ENCODE peak calls at places on chromosomes 13 and 19, in seven cellular contexts. V is uterus, F is testis, Z is suprapubic skin, N is tibial nerve, B is heart left ventricle, S is GM12891. U is an unnamed sample.

GRCh38 chr13:53137777-53138176 is 109.2 kb downstream of the OLFM4 start:
- DNase-seq in V (peak; percentile 65), F (no peak), Z (no peak), N (peak; percentile 28), B (no peak), S (no peak), U (no peak)

GRCh38 chr19:9586764-9587163 is 2.5 kb upstream of the ZNF121 start:
- DNase-seq in V (peak; percentile 55), F (peak; percentile 84), Z (peak; percentile 62), N (no peak), B (peak; percentile 48), S (no peak), U (no peak)

GRCh38 chr19:54084410-54084809 is 3.2 kb upstream of the TARM1 start:
- DNase-seq in V (no peak), F (no peak), Z (no peak), N (no peak), B (no peak), S (no peak), U (no peak)

GRCh38 chr13:41409611-41410010 is 47.7 kb upstream of the RGCC start:
- DNase-seq in V (no peak), F (no peak), Z (no peak), N (no peak), B (no peak), S (no peak), U (no peak)

GRCh38 chr13:48159436-48160225 is 64.7 kb upstream of the MED4 start:
- DNase-seq in V (no peak), F (no peak), Z (no peak), N (no peak), B (no peak), S (no peak), U (no peak)

GRCh38 chr19:30696514-30696913 is 324.3 kb downstream of the ZNF536 start:
- DNase-seq in V (no peak), F (no peak), Z (no peak), N (no peak), B (no peak), S (peak; percentile 33), U (peak; percentile 30)

GRCh38 chr19:41988947-41989346 is 5.1 kb downstream of the ATP1A3 start:
- DNase-seq in V (no peak), F (peak; percentile 41), Z (no peak), N (no peak), B (no peak), S (no peak), U (no peak)

GRCh38 chr13:113084094-113084942 is 21.3 kb upstream of the F7 start:
- DNase-seq in V (no peak), F (no peak), Z (no peak), N (no peak), B (no peak), S (no peak), U (no peak)

GRCh38 chr13:74158606-74159352 is 24.6 kb upstream of the KLF12 start:
- DNase-seq in V (no peak), F (no peak), Z (no peak), N (no peak), B (no peak), S (no peak), U (no peak)

GRCh38 chr13:106548064-106548696 is 12.7 kb upstream of the EFNB2 start:
- DNase-seq in V (no peak), F (no peak), Z (no peak), N (no peak), B (no peak), S (no peak), U (no peak)

GRCh38 chr19:35153701-35154534 is 617 bp upstream of the FXYD5 start:
- DNase-seq in V (no peak), F (no peak), Z (peak; percentile 82), N (no peak), B (peak; percentile 40), S (peak; percentile 80), U (no peak)

GRCh38 chr13:93248627-93249047 is 22.0 kb downstream of the GPC6 start:
- DNase-seq in V (no peak), F (no peak), Z (no peak), N (no peak), B (no peak), S (no peak), U (peak; percentile 42)

GRCh38 chr19:38466050-38466449 is 32.6 kb downstream of the RYR1 start:
- DNase-seq in V (no peak), F (no peak), Z (no peak), N (no peak), B (no peak), S (no peak), U (no peak)

GRCh38 chr13:73765651-73766384 is 368.4 kb downstream of the KLF12 start:
- DNase-seq in V (peak; percentile 74), F (peak; percentile 84), Z (peak; percentile 65), N (peak; percentile 51), B (peak; percentile 87), S (no peak), U (no peak)

GRCh38 chr13:97367427-97367826 is 66.5 kb upstream of the RAP2A start:
- DNase-seq in V (peak; percentile 50), F (no peak), Z (no peak), N (no peak), B (no peak), S (no peak), U (peak; percentile 64)

GRCh38 chr19:13981021-13981420 is 25.1 kb downstream of the RFX1 start:
- DNase-seq in V (no peak), F (no peak), Z (no peak), N (no peak), B (no peak), S (no peak), U (no peak)

GRCh38 chr13:91308299-91308698 is 39.2 kb upstream of the MIR17HG start:
- DNase-seq in V (no peak), F (no peak), Z (no peak), N (no peak), B (no peak), S (no peak), U (no peak)

GRCh38 chr13:112875627-112876026 is 93.4 kb upstream of the MCF2L start:
- DNase-seq in V (no peak), F (no peak), Z (peak; percentile 44), N (no peak), B (no peak), S (no peak), U (no peak)

GRCh38 chr13:52359534-52359933 is 46.4 kb downstream of the THSD1 start:
- DNase-seq in V (no peak), F (no peak), Z (no peak), N (no peak), B (no peak), S (no peak), U (no peak)

GRCh38 chr19:18832331-18833140 is 777 bp downstream of the UPF1 start:
- DNase-seq in V (no peak), F (peak; percentile 44), Z (no peak), N (no peak), B (peak; percentile 33), S (no peak), U (no peak)

DNA sequence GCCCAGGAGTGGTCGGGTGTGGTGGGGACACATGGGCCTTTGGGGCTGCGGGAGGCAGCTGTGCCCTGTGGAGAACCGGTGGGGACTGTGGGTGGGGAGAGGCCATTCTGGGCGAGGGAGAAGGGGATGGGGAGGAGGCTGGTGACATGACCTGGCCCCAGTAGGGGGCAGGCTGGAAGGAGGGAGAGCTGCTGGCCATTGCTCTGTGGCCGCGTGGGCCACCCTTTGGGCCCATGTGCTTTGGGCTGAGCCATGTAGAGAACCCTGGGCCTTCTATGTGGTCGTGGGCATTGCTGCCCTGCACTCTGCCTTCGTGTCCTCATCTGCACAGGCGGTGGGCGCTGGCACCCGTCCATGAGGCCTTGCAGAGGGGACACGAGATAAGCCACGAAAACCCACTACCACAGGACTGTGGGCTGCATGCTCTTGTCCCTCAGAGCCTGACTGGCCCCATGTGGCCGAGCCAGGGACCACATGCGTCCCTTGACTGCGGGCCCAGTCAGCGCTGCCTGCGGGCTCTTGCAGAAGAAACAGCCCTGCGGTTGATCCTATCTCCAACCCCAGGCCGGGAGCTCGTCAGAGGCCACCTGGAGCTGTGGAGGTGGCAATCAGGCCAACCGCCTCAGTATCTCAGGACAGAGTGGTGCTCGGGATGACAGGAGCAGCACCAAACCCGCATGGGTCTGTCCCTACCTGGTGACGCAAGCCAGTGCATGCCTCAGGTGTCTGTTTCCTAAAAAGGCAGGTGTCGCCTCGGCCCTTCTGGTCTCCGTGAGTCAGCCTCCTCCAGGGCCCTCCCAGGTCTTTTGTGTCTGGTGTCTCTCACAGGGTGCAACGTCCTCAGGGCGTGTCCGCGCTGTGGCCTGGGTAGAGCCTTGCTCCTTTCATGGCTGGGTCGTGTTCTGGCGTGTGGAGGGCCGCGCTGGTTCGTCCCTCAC is 14.3 kb downstream of the FZR1 start:
- DNase-seq in V (no peak), F (no peak), Z (peak; percentile 66), N (no peak), B (no peak), S (no peak), U (no peak)
- TF ChIP-seq POLR2A in V (no peak), F (no peak), Z (no peak), N (no peak), B (no peak), S (no peak), U (no peak)

DNA sequence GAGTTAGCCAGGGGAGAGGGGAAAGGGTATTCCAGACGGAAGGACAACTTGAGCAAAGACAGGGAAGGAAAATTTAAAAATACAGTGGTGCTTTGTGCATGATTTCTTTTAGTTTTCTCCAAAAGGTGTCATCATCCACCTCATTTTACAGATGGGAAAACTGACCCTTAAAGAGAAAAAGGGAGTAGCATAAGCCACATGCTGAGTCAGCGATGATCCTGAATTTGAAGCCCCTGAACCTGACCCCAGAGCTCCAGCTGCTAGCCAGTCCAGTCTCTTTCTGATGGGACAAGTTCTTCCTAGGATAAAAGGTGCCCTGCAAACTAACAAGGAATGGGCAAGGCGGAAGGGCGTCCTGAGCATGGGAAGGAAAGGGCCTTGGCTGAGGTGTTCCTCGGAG is 10.3 kb downstream of the CABP5 start:
- DNase-seq in V (no peak), F (no peak), Z (no peak), N (no peak), B (no peak), S (no peak), U (no peak)
- TF ChIP-seq POLR2A in V (no peak), F (no peak), Z (no peak), N (no peak), B (no peak), S (no peak), U (no peak)

GRCh38 chr19:40778045-40778864 is at the start of gene RAB4B:
- DNase-seq in V (peak; percentile 100), F (peak; percentile 100), Z (peak; percentile 100), N (peak; percentile 100), B (peak; percentile 100), S (peak; percentile 88), U (peak; percentile 97)

GRCh38 chr19:40776364-40776763 is 1.0 kb downstream of the MIA start:
- DNase-seq in V (no peak), F (no peak), Z (no peak), N (no peak), B (no peak), S (no peak), U (no peak)

GRCh38 chr19:40776966-40777794 is 867 bp upstream of the RAB4B start:
- DNase-seq in V (peak; percentile 95), F (peak; percentile 97), Z (peak; percentile 96), N (peak; percentile 88), B (peak; percentile 90), S (peak; percentile 59), U (peak; percentile 89)

GRCh38 chr19:40778865-40779284 is 828 bp downstream of the RAB4B start:
- DNase-seq in V (no peak), F (no peak), Z (no peak), N (no peak), B (no peak), S (no peak), U (peak; percentile 62)

GRCh38 chr19:40777795-40778044 is 327 bp upstream of the RAB4B start:
- DNase-seq in V (no peak), F (no peak), Z (no peak), N (no peak), B (no peak), S (no peak), U (no peak)
- TF ChIP-seq POLR2A in V (peak; percentile 84), F (peak; percentile 69), Z (no peak), N (no peak), B (no peak), S (peak; percentile 88), U (peak; percentile 27)

GRCh38 chr19:6233827-6234511 is 45.8 kb downstream of the MLLT1 start:
- DNase-seq in V (peak; percentile 65), F (no peak), Z (peak; percentile 78), N (no peak), B (peak; percentile 79), S (peak; percentile 28), U (no peak)
- TF ChIP-seq POLR2A in V (no peak), F (no peak), Z (no peak), N (no peak), B (no peak), S (no peak), U (no peak)

U was measured in H54.